ENCODE peak calls at places on chromosomes 12 and 14, in five cellular contexts. One of them, this sample, is unnamed. For H3K36me3, the result is how much of the 10 kb centered on the place peaks cover.

GRCh38 chr12:78473136-78473535 is 391.4 kb upstream of the SYT1 start:
- DNase-seq in heart left ventricle: no peak
- DNase-seq in A673: peak
- DNase-seq in ascending aorta: no peak
- DNase-seq in astrocyte: peak
- DNase-seq in this sample: no peak

GRCh38 chr14:24071836-24072420 is 566 bp downstream of the CPNE6 start:
- DNase-seq in ascending aorta: no peak
- DNase-seq in astrocyte: no peak
- DNase-seq in heart left ventricle: no peak
- DNase-seq in A673: no peak
- DNase-seq in this sample: no peak

GRCh38 chr12:14263742-14264141 is 101.7 kb upstream of the ATF7IP start:
- DNase-seq in A673: no peak
- DNase-seq in ascending aorta: no peak
- DNase-seq in heart left ventricle: no peak
- DNase-seq in astrocyte: no peak
- DNase-seq in this sample: no peak

GRCh38 chr14:54822685-54823084 is 79.9 kb downstream of the GCH1 start:
- DNase-seq in heart left ventricle: no peak
- DNase-seq in A673: no peak
- DNase-seq in ascending aorta: no peak
- DNase-seq in astrocyte: no peak
- DNase-seq in this sample: no peak

GRCh38 chr14:92500491-92500941 is 13.1 kb upstream of the RIN3 start:
- DNase-seq in heart left ventricle: peak
- DNase-seq in astrocyte: no peak
- DNase-seq in A673: no peak
- DNase-seq in ascending aorta: no peak
- DNase-seq in this sample: no peak

GRCh38 chr12:49866859-49867579 is 24.1 kb upstream of the BCDIN3D start:
- DNase-seq in A673: peak
- DNase-seq in ascending aorta: peak
- DNase-seq in astrocyte: no peak
- DNase-seq in heart left ventricle: peak
- DNase-seq in this sample: peak

GRCh38 chr14:72023128-72024042 is 91.2 kb downstream of the RGS6 start:
- DNase-seq in ascending aorta: no peak
- DNase-seq in astrocyte: no peak
- DNase-seq in A673: peak
- DNase-seq in heart left ventricle: no peak
- DNase-seq in this sample: no peak

GRCh38 chr14:51521764-51522163 is 129.9 kb upstream of the FRMD6 start:
- DNase-seq in heart left ventricle: no peak
- DNase-seq in ascending aorta: no peak
- DNase-seq in A673: no peak
- DNase-seq in astrocyte: peak
- DNase-seq in this sample: no peak

GRCh38 chr12:15631007-15631715 is 158.0 kb downstream of the EPS8 start:
- DNase-seq in astrocyte: no peak
- DNase-seq in A673: peak
- DNase-seq in ascending aorta: no peak
- DNase-seq in heart left ventricle: no peak
- DNase-seq in this sample: no peak

GRCh38 chr14:90554341-90554740 is 157.5 kb downstream of the CALM1 start:
- DNase-seq in ascending aorta: no peak
- DNase-seq in A673: no peak
- DNase-seq in heart left ventricle: peak
- DNase-seq in astrocyte: no peak
- DNase-seq in this sample: peak

GRCh38 chr12:88111074-88111652 is 30.7 kb downstream of the CEP290 start:
- DNase-seq in ascending aorta: no peak
- DNase-seq in A673: peak
- DNase-seq in astrocyte: peak
- DNase-seq in heart left ventricle: no peak
- DNase-seq in this sample: no peak

GRCh38 chr14:99148861-99149610 is 123.0 kb downstream of the BCL11B start:
- DNase-seq in A673: no peak
- DNase-seq in ascending aorta: no peak
- DNase-seq in astrocyte: no peak
- DNase-seq in heart left ventricle: no peak
- DNase-seq in this sample: no peak

GRCh38 chr14:104550340-104550848 is 29.2 kb upstream of the C14orf180 start:
- DNase-seq in ascending aorta: no peak
- DNase-seq in heart left ventricle: no peak
- DNase-seq in A673: no peak
- DNase-seq in astrocyte: no peak
- DNase-seq in this sample: no peak

GRCh38 chr12:85626031-85626781 is 210.0 kb downstream of the RASSF9 start:
- DNase-seq in A673: peak
- DNase-seq in ascending aorta: no peak
- DNase-seq in heart left ventricle: no peak
- DNase-seq in astrocyte: peak
- DNase-seq in this sample: no peak

GRCh38 chr12:5078423-5078822 is 34.7 kb downstream of the KCNA5 start:
- DNase-seq in astrocyte: peak
- DNase-seq in A673: no peak
- DNase-seq in heart left ventricle: peak
- DNase-seq in ascending aorta: peak
- DNase-seq in this sample: peak

GRCh38 chr12:110657747-110658146 is 31.2 kb downstream of the HVCN1 start:
- DNase-seq in heart left ventricle: no peak
- DNase-seq in astrocyte: no peak
- DNase-seq in A673: no peak
- DNase-seq in ascending aorta: no peak
- DNase-seq in this sample: no peak

GRCh38 chr14:96197969-96198368 is 6.7 kb upstream of the BDKRB2 start:
- DNase-seq in astrocyte: no peak
- DNase-seq in A673: no peak
- DNase-seq in heart left ventricle: no peak
- DNase-seq in ascending aorta: no peak
- DNase-seq in this sample: no peak

GRCh38 chr14:74566174-74567125 is 45.6 kb downstream of the LTBP2 start:
- DNase-seq in A673: no peak
- DNase-seq in astrocyte: no peak
- DNase-seq in heart left ventricle: peak
- DNase-seq in ascending aorta: no peak
- DNase-seq in this sample: no peak

GRCh38 chr12:69732088-69732487 is 6.6 kb upstream of the RAB3IP start:
- DNase-seq in A673: no peak
- DNase-seq in ascending aorta: no peak
- DNase-seq in astrocyte: peak
- DNase-seq in heart left ventricle: no peak
- DNase-seq in this sample: no peak

GRCh38 chr14:72975776-72976175 is 49.5 kb downstream of the DCAF4 start:
- DNase-seq in A673: no peak
- DNase-seq in heart left ventricle: no peak
- DNase-seq in ascending aorta: no peak
- DNase-seq in astrocyte: no peak
- DNase-seq in this sample: no peak

GRCh38 chr14:67207810-67208209 is 18.6 kb downstream of the GARIN2 start:
- DNase-seq in A673: no peak
- DNase-seq in ascending aorta: no peak
- DNase-seq in astrocyte: no peak
- DNase-seq in heart left ventricle: no peak
- DNase-seq in this sample: no peak

GRCh38 chr12:63918788-63919300 is 74.3 kb downstream of the SRGAP1 start:
- DNase-seq in heart left ventricle: no peak
- DNase-seq in astrocyte: peak
- DNase-seq in ascending aorta: no peak
- DNase-seq in A673: peak
- DNase-seq in this sample: no peak

GRCh38 chr14:62943202-62943601 is 102.1 kb downstream of the KCNH5 start:
- DNase-seq in ascending aorta: no peak
- DNase-seq in A673: peak
- DNase-seq in heart left ventricle: no peak
- DNase-seq in astrocyte: peak
- DNase-seq in this sample: no peak

GRCh38 chr14:58607131-58607531 is 30.6 kb upstream of the DACT1 start:
- DNase-seq in astrocyte: no peak
- DNase-seq in A673: no peak
- DNase-seq in heart left ventricle: no peak
- DNase-seq in ascending aorta: no peak
- DNase-seq in this sample: no peak

GRCh38 chr12:40105515-40106201 is at the start of gene SLC2A13:
- DNase-seq in heart left ventricle: peak
- DNase-seq in A673: peak
- DNase-seq in ascending aorta: no peak
- DNase-seq in astrocyte: peak
- DNase-seq in this sample: no peak

GRCh38 chr12:53485955-53486729 is 13.1 kb downstream of the MAP3K12 start:
- DNase-seq in A673: no peak
- DNase-seq in ascending aorta: no peak
- DNase-seq in heart left ventricle: no peak
- DNase-seq in astrocyte: no peak
- DNase-seq in this sample: no peak

GRCh38 chr12:121423682-121424631 is 24.0 kb downstream of the RNF34 start:
- DNase-seq in ascending aorta: no peak
- DNase-seq in heart left ventricle: peak
- DNase-seq in A673: no peak
- DNase-seq in astrocyte: no peak
- DNase-seq in this sample: no peak

GRCh38 chr12:121417847-121418246 is 17.9 kb downstream of the RNF34 start:
- DNase-seq in A673: no peak
- DNase-seq in ascending aorta: no peak
- DNase-seq in astrocyte: no peak
- DNase-seq in heart left ventricle: no peak
- DNase-seq in this sample: no peak

GRCh38 chr12:121424632-121424992 is 24.7 kb downstream of the RNF34 start:
- DNase-seq in ascending aorta: no peak
- DNase-seq in astrocyte: no peak
- DNase-seq in heart left ventricle: no peak
- DNase-seq in A673: no peak
- DNase-seq in this sample: no peak

GRCh38 chr12:121423253-121423652 is 23.3 kb downstream of the RNF34 start:
- DNase-seq in astrocyte: no peak
- DNase-seq in ascending aorta: no peak
- DNase-seq in A673: no peak
- DNase-seq in heart left ventricle: no peak
- DNase-seq in this sample: no peak

GRCh38 chr12:121420109-121420508 is 20.2 kb downstream of the RNF34 start:
- DNase-seq in heart left ventricle: no peak
- DNase-seq in astrocyte: no peak
- DNase-seq in ascending aorta: no peak
- DNase-seq in A673: no peak
- DNase-seq in this sample: no peak
- H3K36me3 ChIP-seq in heart left ventricle: half or more
- H3K36me3 ChIP-seq in astrocyte: half or more
- H3K36me3 ChIP-seq in ascending aorta: half or more
- H3K36me3 ChIP-seq in A673: half or more
- H3K36me3 ChIP-seq in this sample: under half

GRCh38 chr12:6606331-6607131 is 648 bp downstream of the CHD4 start:
- DNase-seq in heart left ventricle: peak
- DNase-seq in A673: peak
- DNase-seq in ascending aorta: peak
- DNase-seq in astrocyte: no peak
- DNase-seq in this sample: peak

GRCh38 chr12:6607751-6608591 is 792 bp upstream of the CHD4 start:
- DNase-seq in ascending aorta: no peak
- DNase-seq in heart left ventricle: peak
- DNase-seq in A673: peak
- DNase-seq in astrocyte: peak
- DNase-seq in this sample: peak

GRCh38 chr12:6604254-6605029 is 2.7 kb downstream of the CHD4 start:
- DNase-seq in A673: no peak
- DNase-seq in astrocyte: no peak
- DNase-seq in heart left ventricle: no peak
- DNase-seq in ascending aorta: no peak
- DNase-seq in this sample: no peak

GRCh38 chr12:6603095-6603567 is 4.0 kb downstream of the CHD4 start:
- DNase-seq in heart left ventricle: peak
- DNase-seq in astrocyte: peak
- DNase-seq in ascending aorta: no peak
- DNase-seq in A673: peak
- DNase-seq in this sample: peak

DNA sequence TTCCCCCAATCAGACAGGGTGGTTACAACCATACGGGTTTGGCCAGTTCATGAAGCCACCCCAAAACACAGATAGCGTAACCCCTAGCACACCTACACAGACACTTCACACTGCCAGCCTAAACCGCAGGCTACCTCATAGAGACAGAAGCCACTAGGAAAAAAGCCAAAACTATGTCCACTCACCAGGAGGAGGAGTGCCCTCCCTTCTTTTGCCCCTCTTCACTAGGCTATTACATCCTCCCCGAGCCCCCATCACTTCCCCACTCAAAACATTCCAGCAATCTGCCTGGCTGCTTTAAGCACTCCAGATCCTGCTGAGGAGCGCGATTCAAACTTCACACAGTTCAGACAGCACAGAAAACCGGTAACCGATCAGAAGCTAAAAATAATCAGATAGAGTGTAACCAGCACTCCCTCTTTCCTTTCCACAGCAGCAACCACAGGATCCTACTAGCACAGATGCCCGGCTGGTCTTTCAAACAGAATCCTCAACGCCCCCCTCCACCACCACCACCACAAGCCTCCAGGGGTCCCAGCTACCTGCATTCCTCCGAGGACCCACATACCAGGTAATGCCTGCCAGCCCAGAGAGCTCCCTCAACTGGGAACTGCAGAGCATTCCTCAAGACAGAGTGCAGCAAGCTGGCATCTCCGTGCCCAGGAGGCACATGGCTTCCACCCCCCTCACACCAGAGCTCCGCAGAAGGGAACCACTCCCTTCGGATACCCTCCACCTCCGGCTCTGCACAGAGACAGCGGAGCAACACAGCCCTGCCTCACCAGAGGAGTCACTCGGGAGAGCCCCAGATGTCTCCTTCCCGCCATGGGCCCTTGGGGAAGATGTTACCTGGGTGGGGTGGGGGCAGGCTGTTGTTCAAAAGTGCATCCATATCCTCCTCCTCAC is 1.5 kb downstream of the CHD4 start:
- DNase-seq in A673: peak
- DNase-seq in astrocyte: peak
- DNase-seq in heart left ventricle: peak
- DNase-seq in ascending aorta: no peak
- DNase-seq in this sample: no peak
- TF ChIP-seq CTCF in A673: no peak
- TF ChIP-seq CTCF in astrocyte: peak
- TF ChIP-seq CTCF in heart left ventricle: no peak
- TF ChIP-seq CTCF in ascending aorta: no peak
- TF ChIP-seq CTCF in this sample: no peak

DNA sequence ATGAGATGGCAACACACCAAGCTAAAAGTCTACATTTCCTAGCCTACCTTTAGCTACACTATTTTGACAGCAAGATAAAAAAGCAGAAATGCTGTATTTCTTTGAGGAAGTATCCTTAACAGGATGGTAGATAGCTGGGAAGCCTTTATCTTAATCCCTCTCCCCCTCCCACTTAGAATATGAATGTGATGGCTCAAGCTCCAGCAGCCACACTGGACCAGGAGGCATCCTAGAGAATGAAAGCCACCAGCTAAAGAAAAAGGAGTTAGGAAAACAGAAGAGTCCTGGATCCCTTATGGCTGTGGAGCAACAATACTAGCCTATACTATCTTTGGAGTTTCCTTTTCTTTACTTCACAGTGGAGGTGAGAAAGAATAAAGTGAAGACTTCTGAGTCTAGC is 15.1 kb downstream of the NAP1L1 start:
- DNase-seq in heart left ventricle: no peak
- DNase-seq in astrocyte: no peak
- DNase-seq in A673: no peak
- DNase-seq in ascending aorta: no peak
- DNase-seq in this sample: no peak
- H3K36me3 ChIP-seq in heart left ventricle: under half
- H3K36me3 ChIP-seq in astrocyte: under half
- H3K36me3 ChIP-seq in A673: half or more
- H3K36me3 ChIP-seq in ascending aorta: under half
- H3K36me3 ChIP-seq in this sample: under half

GRCh38 chr14:38210587-38211257 is 3.0 kb downstream of the SSTR1 start:
- DNase-seq in heart left ventricle: no peak
- DNase-seq in A673: peak
- DNase-seq in astrocyte: peak
- DNase-seq in ascending aorta: no peak
- DNase-seq in this sample: no peak
- TF ChIP-seq CTCF in heart left ventricle: peak
- TF ChIP-seq CTCF in A673: peak
- TF ChIP-seq CTCF in astrocyte: no peak
- TF ChIP-seq CTCF in ascending aorta: peak
- TF ChIP-seq CTCF in this sample: no peak

This sample was measured in thoracic aorta.